ENCODE peak calls at places on chromosomes 2 and 18, in four cellular contexts. Q is uterus, N is fibroblast of lung, Y is K562. Z is an unnamed sample.

GRCh38 chr18:72419914-72420313 is 124.2 kb downstream of the CBLN2 start:
- DNase-seq in N (peak; percentile 63), Q (no peak), Y (no peak), Z (no peak)

GRCh38 chr2:150162241-150162942 is 325.1 kb downstream of the RND3 start:
- DNase-seq in Y (no peak), Q (no peak), N (no peak), Z (no peak)

GRCh38 chr2:23925702-23926288 is 1.1 kb downstream of the ATAD2B start:
- DNase-seq in Y (peak; percentile 14), N (peak; percentile 71), Q (peak; percentile 53), Z (peak; percentile 75)

GRCh38 chr2:7744827-7745226 is 827.6 kb downstream of the RNF144A start:
- DNase-seq in N (no peak), Y (no peak), Q (no peak), Z (no peak)

GRCh38 chr2:39492095-39492590 is 55.1 kb upstream of the MAP4K3 start:
- DNase-seq in Q (no peak), N (peak; percentile 99), Y (no peak), Z (no peak)

GRCh38 chr2:138823651-138824050 is 43.5 kb upstream of the NXPH2 start:
- DNase-seq in Q (no peak), Y (no peak), N (no peak), Z (no peak)

GRCh38 chr2:84033347-84033974 is 425.6 kb downstream of the SUCLG1 start:
- DNase-seq in N (no peak), Q (no peak), Y (no peak), Z (no peak)

GRCh38 chr2:103387888-103388287 is 626.1 kb downstream of the TMEM182 start:
- DNase-seq in N (no peak), Y (no peak), Q (no peak), Z (no peak)

GRCh38 chr2:75543446-75543845 is 17.3 kb downstream of the EVA1A start:
- DNase-seq in Q (no peak), N (no peak), Y (no peak), Z (no peak)

GRCh38 chr18:61582205-61582710 is 249.0 kb downstream of the CDH20 start:
- DNase-seq in N (no peak), Q (no peak), Y (no peak), Z (peak; percentile 61)

GRCh38 chr2:24304098-24304497 is 56.2 kb downstream of the ITSN2 start:
- DNase-seq in Y (no peak), Q (peak; percentile 89), N (peak; percentile 78), Z (peak; percentile 33)

GRCh38 chr2:130328710-130329109 is 14.0 kb upstream of the IMP4 start:
- DNase-seq in Q (no peak), Y (no peak), N (peak; percentile 24), Z (no peak)

GRCh38 chr2:150545931-150546330 is 58.5 kb upstream of the RND3 start:
- DNase-seq in N (no peak), Y (no peak), Q (no peak), Z (no peak)

GRCh38 chr2:172461591-172462392 is 34.4 kb downstream of the ITGA6 start:
- DNase-seq in Y (peak; percentile 66), N (no peak), Q (peak; percentile 43), Z (peak; percentile 84)

GRCh38 chr2:204842731-204843490 is 297.6 kb downstream of the PARD3B start:
- DNase-seq in N (peak; percentile 94), Y (no peak), Q (peak; percentile 47), Z (no peak)

GRCh38 chr18:58541137-58541788 is 87.6 kb downstream of the ALPK2 start:
- DNase-seq in N (peak; percentile 32), Q (no peak), Y (peak; percentile 11), Z (no peak)

DNA sequence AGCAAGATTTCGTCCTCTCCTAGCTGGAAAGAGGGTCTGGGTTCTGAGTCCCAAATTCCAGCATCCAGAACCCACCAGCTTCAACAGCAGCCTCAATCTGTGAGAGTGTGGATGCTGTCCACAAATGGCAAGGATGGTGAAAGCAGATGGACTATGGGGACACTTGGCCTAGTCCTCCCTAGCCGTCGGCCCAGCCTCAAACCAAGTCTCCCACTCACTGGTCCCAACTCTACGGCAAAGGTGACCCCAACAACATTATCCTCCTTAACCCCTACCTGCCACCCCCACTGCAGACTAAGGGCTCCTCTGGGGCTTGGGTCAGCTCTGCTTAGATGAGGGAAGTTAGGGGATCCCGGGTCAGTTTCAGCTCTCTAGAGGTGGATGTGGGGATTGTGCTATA is 57.3 kb downstream of the TNS1 start:
- DNase-seq in N (no peak), Q (peak; percentile 13), Y (no peak), Z (no peak)
- H3K36me3 ChIP-seq in N (peaks cover 2% of the 10 kb centered on the region), Q (no peaks in the 10 kb centered on the region), Y (no peaks in the 10 kb centered on the region), Z (no peaks in the 10 kb centered on the region)

GRCh38 chr2:86202702-86203101 is 3.4 kb downstream of the MRPL35 start:
- DNase-seq in Q (no peak), Y (no peak), N (no peak), Z (no peak)

GRCh38 chr2:86204458-86204857 is 5.2 kb downstream of the MRPL35 start:
- DNase-seq in Q (no peak), Y (peak; percentile 71), N (no peak), Z (no peak)

GRCh38 chr2:86199834-86200177 is 549 bp downstream of the MRPL35 start:
- DNase-seq in Y (no peak), Q (no peak), N (no peak), Z (no peak)

GRCh38 chr2:86203614-86204013 is 4.4 kb downstream of the MRPL35 start:
- DNase-seq in N (no peak), Y (no peak), Q (no peak), Z (no peak)

DNA sequence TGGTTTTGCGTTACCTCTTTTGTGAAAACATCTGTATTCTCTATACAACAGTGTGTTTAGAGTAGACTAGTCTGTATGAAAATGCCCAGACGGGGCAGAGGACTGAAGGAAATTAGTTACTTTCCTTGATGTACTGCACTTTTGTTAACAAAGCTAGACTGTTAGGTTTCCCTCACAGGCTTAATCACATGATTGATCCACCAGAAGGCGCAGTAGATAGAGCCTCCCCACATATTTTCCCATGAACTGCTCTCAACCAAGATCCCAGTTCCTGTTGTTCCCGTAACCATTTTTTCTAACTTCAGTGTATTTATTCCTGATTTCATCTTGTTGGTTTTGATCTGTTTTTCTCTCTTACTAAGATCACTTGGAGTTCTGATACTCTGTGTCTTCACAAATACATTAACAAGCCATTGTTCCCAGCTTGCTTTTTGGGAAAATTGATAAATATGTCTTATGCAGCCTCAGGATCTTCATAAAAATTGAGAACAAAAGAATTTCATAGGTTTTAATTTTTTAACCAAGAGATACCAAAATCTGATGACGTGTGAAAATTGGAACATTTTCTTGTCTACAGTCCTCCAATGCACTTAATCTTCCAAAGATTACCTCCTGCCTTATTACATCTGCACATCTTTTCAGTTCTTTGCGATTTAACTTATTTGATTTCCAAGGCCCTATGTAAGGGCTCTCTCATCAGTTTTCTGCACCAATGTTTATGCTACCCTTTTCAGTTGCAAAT is 2.9 kb downstream of the MRPL35 start:
- DNase-seq in N (peak; percentile 35), Y (peak; percentile 52), Q (no peak), Z (no peak)
- TF ChIP-seq CTCF in N (peak; percentile 13), Y (no peak), Q (no peak), Z (no peak)

DNA sequence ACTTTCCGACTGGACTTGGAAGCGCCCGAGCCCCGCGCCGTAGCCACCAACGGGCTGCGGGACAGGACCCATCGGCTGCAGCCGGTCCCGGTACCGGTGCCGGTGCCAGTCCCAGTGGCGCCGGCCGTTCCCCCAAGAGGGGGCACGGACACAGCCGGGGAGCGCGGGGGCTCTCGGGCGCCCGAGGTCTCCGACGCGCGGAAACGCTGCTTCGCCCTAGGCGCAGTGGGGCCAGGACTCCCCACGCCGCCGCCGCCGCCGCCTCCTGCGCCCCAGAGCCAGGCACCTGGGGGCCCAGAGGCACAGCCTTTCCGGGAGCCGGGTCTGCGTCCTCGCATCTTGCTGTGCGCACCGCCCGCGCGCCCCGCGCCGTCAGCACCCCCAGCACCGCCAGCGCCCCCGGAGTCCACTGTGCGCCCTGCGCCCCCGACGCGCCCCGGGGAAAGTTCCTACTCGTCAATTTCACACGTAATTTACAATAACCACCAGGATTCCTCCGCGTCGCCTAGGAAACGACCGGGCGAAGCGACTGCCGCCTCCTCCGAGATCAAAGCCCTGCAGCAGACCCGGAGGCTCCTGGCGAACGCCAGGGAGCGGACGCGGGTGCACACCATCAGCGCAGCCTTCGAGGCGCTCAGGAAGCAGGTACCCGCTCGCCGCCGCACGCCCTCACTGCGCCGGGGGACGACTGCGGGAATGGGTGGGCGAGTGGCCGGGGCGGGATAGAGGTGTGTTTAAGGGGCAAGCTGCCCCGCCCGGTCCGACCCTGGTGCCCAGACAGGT is 713 bp downstream of the ATOH8 start:
- DNase-seq in Q (no peak), N (peak; percentile 63), Y (peak; percentile 43), Z (no peak)
- H3K4me3 ChIP-seq in Q (peak overlapping the region; percentile 68), N (peak overlapping the region; percentile 83), Y (no peak overlapping the region), Z (peak overlapping the region; percentile 62)

GRCh38 chr2:127943186-127943585 is 57.4 kb upstream of the AMMECR1L start:
- DNase-seq in Y (no peak), N (no peak), Q (no peak), Z (no peak)

GRCh38 chr2:127940641-127941040 is 54.9 kb upstream of the AMMECR1L start:
- DNase-seq in Q (no peak), Y (no peak), N (no peak), Z (no peak)

GRCh38 chr2:127941461-127941860 is 55.7 kb upstream of the AMMECR1L start:
- DNase-seq in Q (no peak), Y (no peak), N (no peak), Z (no peak)

GRCh38 chr2:127945281-127945680 is 59.5 kb upstream of the AMMECR1L start:
- DNase-seq in Q (no peak), Y (no peak), N (no peak), Z (no peak)

DNA sequence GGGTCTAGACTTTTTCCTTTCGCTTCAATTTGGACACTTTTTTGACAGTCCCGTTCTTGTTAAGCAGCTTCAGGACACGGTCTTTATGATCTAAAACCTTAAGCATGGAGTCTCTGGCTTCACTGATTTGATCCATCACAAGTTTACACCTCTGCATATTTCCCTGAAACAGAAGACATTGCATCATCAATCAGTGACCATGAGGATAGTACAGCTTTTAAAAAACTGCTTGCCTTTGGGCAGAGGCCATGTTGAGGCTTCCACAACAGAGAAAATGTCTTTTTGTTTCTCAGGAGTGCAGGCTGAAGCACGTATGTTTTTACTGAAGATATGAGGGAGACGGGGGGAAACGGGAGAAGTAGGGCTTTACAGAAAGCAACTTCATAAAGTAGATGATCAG is 56.2 kb upstream of the AMMECR1L start:
- DNase-seq in Y (no peak), N (no peak), Q (no peak), Z (no peak)
- H3K36me3 ChIP-seq in Y (peaks cover 50% of the 10 kb centered on the region), N (peaks cover 5% of the 10 kb centered on the region), Q (no peaks in the 10 kb centered on the region), Z (peaks cover 8% of the 10 kb centered on the region)

GRCh38 chr2:241597561-241597960 is 39.0 kb downstream of the BOK start:
- DNase-seq in Y (no peak), Q (no peak), N (no peak), Z (no peak)

GRCh38 chr2:241593271-241593670 is 34.7 kb downstream of the BOK start:
- DNase-seq in N (no peak), Q (no peak), Y (no peak), Z (no peak)

GRCh38 chr2:241598487-241598886 is 38.5 kb downstream of the THAP4 start:
- DNase-seq in Q (no peak), Y (no peak), N (no peak), Z (no peak)

GRCh38 chr2:241598061-241598460 is 38.9 kb downstream of the THAP4 start:
- DNase-seq in N (no peak), Y (no peak), Q (no peak), Z (no peak)

GRCh38 chr2:241595600-241596140 is 37.1 kb downstream of the BOK start:
- DNase-seq in N (no peak), Q (no peak), Y (no peak), Z (no peak)
- TF ChIP-seq CTCF in N (peak; percentile 13), Q (no peak), Y (no peak), Z (no peak)

Z was measured in colonic mucosa.